ENCODE peak calls at places on chromosomes 4 and X, in six cellular contexts. T, P, I, A, C and N are unnamed samples. For H3K4me1, the result is how much of the 10 kb centered on the place peaks cover.

GRCh38 chr4:146520894-146521542 is 722 bp downstream of the SLC10A7 start:
- DNase-seq in T (no peak), P (no peak), I (peak), A (peak), C (peak), N (no peak)

GRCh38 chr4:140335076-140335475 is 38.4 kb upstream of the SCOC start:
- DNase-seq in T (no peak), P (no peak), I (no peak), A (no peak), C (no peak), N (no peak)

GRCh38 chrX:71492086-71493065 is 40.5 kb upstream of the OGT start:
- DNase-seq in T (no peak), P (peak), I (peak), A (no peak), C (peak), N (peak)

GRCh38 chr4:94957030-94957429 is 199.3 kb downstream of the BMPR1B start:
- DNase-seq in T (no peak), P (no peak), I (no peak), A (no peak), C (no peak), N (peak)

GRCh38 chrX:132876509-132876837 is 82.0 kb downstream of the HS6ST2 start:
- DNase-seq in T (no peak), P (no peak), I (no peak), A (no peak), C (no peak), N (peak)

GRCh38 chrX:71994601-71995000 is 84.0 kb downstream of the NHSL2 start:
- DNase-seq in T (no peak), P (no peak), I (no peak), A (no peak), C (no peak), N (no peak)

GRCh38 chrX:40209951-40210617 is 112.3 kb upstream of the BCOR start:
- DNase-seq in T (no peak), P (no peak), I (no peak), A (no peak), C (no peak), N (no peak)

GRCh38 chr4:110510955-110511544 is 35.1 kb downstream of the ENPEP start:
- DNase-seq in T (peak), P (no peak), I (no peak), A (peak), C (no peak), N (peak)

GRCh38 chr4:1843852-1844251 is 12.1 kb downstream of the LETM1 start:
- DNase-seq in T (no peak), P (no peak), I (no peak), A (no peak), C (no peak), N (no peak)

GRCh38 chr4:146407669-146408084 is 114.1 kb downstream of the SLC10A7 start:
- DNase-seq in T (no peak), P (no peak), I (no peak), A (no peak), C (no peak), N (no peak)

GRCh38 chrX:149074429-149074828 is 430.7 kb downstream of the IDS start:
- DNase-seq in T (no peak), P (peak), I (no peak), A (peak), C (no peak), N (no peak)

GRCh38 chrX:9171841-9172240 is 137.9 kb upstream of the FAM9B start:
- DNase-seq in T (no peak), P (no peak), I (no peak), A (no peak), C (no peak), N (no peak)

GRCh38 chrX:22975786-22976185 is 24.0 kb upstream of the DDX53 start:
- DNase-seq in T (no peak), P (no peak), I (no peak), A (no peak), C (no peak), N (no peak)

GRCh38 chrX:45903781-45904201 is 641.4 kb downstream of the ZNF674 start:
- DNase-seq in T (no peak), P (no peak), I (no peak), A (no peak), C (no peak), N (no peak)

GRCh38 chr4:71136071-71136470 is 142.6 kb downstream of the DCK start:
- DNase-seq in T (no peak), P (no peak), I (no peak), A (no peak), C (no peak), N (no peak)

GRCh38 chr4:53780736-53781400 is 189.6 kb upstream of the LNX1 start:
- DNase-seq in T (no peak), P (no peak), I (no peak), A (no peak), C (no peak), N (no peak)

GRCh38 chr4:56575820-56576429 is 70.3 kb downstream of the ARL9 start:
- DNase-seq in T (peak), P (no peak), I (no peak), A (peak), C (no peak), N (no peak)

GRCh38 chr4:81631958-81632439 is 160.3 kb upstream of the RASGEF1B start:
- DNase-seq in T (no peak), P (no peak), I (no peak), A (peak), C (no peak), N (peak)

GRCh38 chr4:31370866-31371465 is 650.8 kb downstream of the PCDH7 start:
- DNase-seq in T (peak), P (no peak), I (no peak), A (peak), C (no peak), N (peak)

GRCh38 chrX:129779747-129780146 is at the start of gene SASH3:
- DNase-seq in T (no peak), P (peak), I (peak), A (peak), C (peak), N (no peak)

GRCh38 chr4:56757821-56758400 is 63.6 kb downstream of the SPINK2 start:
- DNase-seq in T (peak), P (peak), I (peak), A (peak), C (peak), N (peak)

GRCh38 chrX:93538575-93538974 is 134.8 kb downstream of the NAP1L3 start:
- DNase-seq in T (no peak), P (no peak), I (no peak), A (no peak), C (no peak), N (no peak)

GRCh38 chr4:90837241-90837640 is 710.0 kb downstream of the CCSER1 start:
- DNase-seq in T (no peak), P (no peak), I (no peak), A (no peak), C (no peak), N (no peak)

GRCh38 chrX:139932077-139932900 is 564 bp downstream of the ATP11C start:
- DNase-seq in T (no peak), P (peak), I (peak), A (peak), C (peak), N (peak)

GRCh38 chr4:5371415-5372190 is 320.3 kb downstream of the STK32B start:
- DNase-seq in T (no peak), P (no peak), I (no peak), A (no peak), C (no peak), N (peak)

GRCh38 chr4:18111100-18111499 is 89.5 kb upstream of the LCORL start:
- DNase-seq in T (no peak), P (no peak), I (no peak), A (no peak), C (no peak), N (peak)

GRCh38 chr4:94519019-94519418 is 67.3 kb downstream of the PDLIM5 start:
- DNase-seq in T (no peak), P (no peak), I (no peak), A (no peak), C (no peak), N (no peak)

GRCh38 chr4:82044141-82044993 is 329.4 kb downstream of the HNRNPD start:
- DNase-seq in T (no peak), P (peak), I (no peak), A (no peak), C (peak), N (peak)

GRCh38 chrX:51795136-51795535 is 51.9 kb downstream of the GSPT2 start:
- DNase-seq in T (no peak), P (no peak), I (no peak), A (no peak), C (no peak), N (no peak)

GRCh38 chr4:14111730-14112171 is 484.2 kb upstream of the BOD1L1 start:
- DNase-seq in T (no peak), P (no peak), I (no peak), A (no peak), C (no peak), N (no peak)

GRCh38 chrX:10050481-10050880 is 83.3 kb downstream of the CLDN34 start:
- DNase-seq in T (no peak), P (no peak), I (no peak), A (no peak), C (no peak), N (no peak)

GRCh38 chr4:83581411-83582288 is 45.7 kb downstream of the GPAT3 start:
- DNase-seq in T (no peak), P (no peak), I (no peak), A (no peak), C (no peak), N (no peak)

GRCh38 chr4:15809473-15809872 is 31.3 kb downstream of the CD38 start:
- DNase-seq in T (no peak), P (no peak), I (no peak), A (no peak), C (no peak), N (no peak)

GRCh38 chr4:61590881-61591280 is 390.8 kb downstream of the ADGRL3 start:
- DNase-seq in T (no peak), P (no peak), I (no peak), A (no peak), C (no peak), N (no peak)

DNA sequence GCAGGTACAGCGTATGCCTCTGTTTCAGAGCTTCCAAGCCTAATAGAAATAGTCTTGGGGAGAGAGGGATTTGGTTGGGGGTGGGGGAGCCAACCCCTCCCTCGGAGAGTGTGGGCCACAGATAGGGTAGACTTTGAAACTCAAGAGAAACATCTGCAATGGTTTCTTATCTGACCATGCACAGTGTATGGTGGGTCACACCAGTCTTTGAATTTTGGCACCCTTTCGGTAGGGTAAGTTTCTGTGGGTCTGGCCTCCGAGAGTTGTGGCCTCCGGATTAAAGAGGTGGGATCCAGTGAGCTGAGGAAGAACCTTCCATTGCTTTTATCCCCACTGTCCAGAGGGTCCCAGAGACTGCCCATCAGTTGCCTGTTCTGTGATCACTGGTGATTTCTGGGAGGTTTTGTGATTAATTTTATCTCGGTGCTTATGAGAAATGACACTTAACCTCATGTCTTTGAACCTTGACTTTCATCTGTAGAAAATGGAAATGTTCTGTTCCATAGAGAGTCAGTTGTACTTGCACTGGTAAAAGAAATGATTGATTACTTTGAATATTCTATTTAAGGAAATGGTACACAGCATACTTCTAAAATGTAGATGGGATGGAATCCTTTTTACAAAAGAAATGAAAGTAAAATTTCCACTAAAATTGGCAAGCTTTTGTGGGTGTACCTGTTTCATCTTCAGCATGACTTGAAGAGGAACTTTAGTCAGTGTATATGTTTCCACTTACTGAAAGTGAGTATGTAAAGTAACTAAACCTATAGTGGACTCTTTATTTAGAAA is 62.7 kb downstream of the TMEM131L start:
- DNase-seq in T (no peak), P (no peak), I (no peak), A (no peak), C (no peak), N (no peak)
- H3K4me3 ChIP-seq in T (no peak), P (no peak), I (peak), A (peak), C (no peak), N (no peak)

GRCh38 chr4:38983756-38984647 is 48.2 kb downstream of the TMEM156 start:
- DNase-seq in T (no peak), P (no peak), I (no peak), A (no peak), C (no peak), N (no peak)
- H3K4me1 ChIP-seq in T (under half), P (under half), I (under half), A (under half), C (under half), N (under half)

GRCh38 chrX:153539171-153539978 is 21.9 kb downstream of the ATP2B3 start:
- DNase-seq in T (peak), P (peak), I (peak), A (peak), C (peak), N (peak)
- H3K4me3 ChIP-seq in T (no peak), P (no peak), I (no peak), A (no peak), C (no peak), N (no peak)

GRCh38 chr4:136314686-136315085 is 1217.6 kb downstream of the PCDH18 start:
- DNase-seq in T (no peak), P (no peak), I (no peak), A (no peak), C (no peak), N (no peak)
- H3K4me1 ChIP-seq in T (under half), P (under half), I (under half), A (under half), C (under half), N (under half)

GRCh38 chr4:153792893-153793227 is 4.0 kb upstream of the SFRP2 start:
- DNase-seq in T (no peak), P (no peak), I (no peak), A (no peak), C (no peak), N (no peak)
- H3K4me3 ChIP-seq in T (no peak), P (no peak), I (no peak), A (no peak), C (no peak), N (no peak)

GRCh38 chrX:153901753-153902140 is 2.7 kb upstream of the AVPR2 start:
- DNase-seq in T (no peak), P (no peak), I (no peak), A (no peak), C (no peak), N (no peak)

GRCh38 chrX:153902388-153902787 is 2.1 kb upstream of the AVPR2 start:
- DNase-seq in T (no peak), P (no peak), I (no peak), A (no peak), C (no peak), N (no peak)

GRCh38 chrX:153905481-153906095 is 1.1 kb downstream of the AVPR2 start:
- DNase-seq in T (no peak), P (no peak), I (no peak), A (no peak), C (no peak), N (no peak)

GRCh38 chrX:153903991-153904957 is at the start of gene AVPR2:
- DNase-seq in T (no peak), P (peak), I (no peak), A (peak), C (no peak), N (no peak)

DNA sequence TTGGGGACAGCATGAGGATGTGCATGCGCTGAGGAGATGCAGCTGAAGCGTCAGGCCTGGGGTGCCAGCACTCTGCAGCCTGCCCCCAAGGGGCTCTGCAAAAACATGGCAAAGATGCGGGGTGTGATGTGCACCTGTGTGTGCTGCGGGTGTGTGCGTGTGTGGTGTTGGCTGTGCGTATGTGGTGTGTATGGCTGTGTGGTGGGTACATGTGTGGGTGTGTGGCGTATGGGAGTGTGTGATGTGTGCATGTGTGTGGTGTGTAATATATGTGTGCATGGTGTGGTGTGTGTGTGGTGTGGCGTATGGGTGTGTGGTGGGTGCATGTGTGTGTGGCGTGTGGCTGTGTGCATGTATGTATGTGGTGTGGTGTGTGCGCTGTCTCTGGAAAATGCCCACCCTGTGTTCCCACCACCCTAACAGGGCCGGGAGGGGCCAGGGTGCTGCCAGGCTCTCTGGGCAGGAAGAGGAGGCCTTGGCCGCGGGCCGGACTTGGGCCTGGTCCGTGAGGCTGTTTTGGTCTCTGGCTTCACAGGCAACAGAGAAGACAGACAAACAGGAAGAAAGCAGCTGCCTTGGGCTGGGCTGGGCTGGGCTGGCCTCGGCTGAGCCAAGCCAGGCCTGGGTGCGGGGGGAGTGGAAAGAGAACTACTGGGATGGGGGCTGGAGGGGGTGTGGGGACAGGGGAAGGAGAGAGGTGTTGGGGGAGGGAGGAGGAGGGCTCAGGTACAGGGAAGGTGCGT is 1.1 kb upstream of the AVPR2 start:
- DNase-seq in T (no peak), P (peak), I (no peak), A (peak), C (no peak), N (no peak)
- H3K4me1 ChIP-seq in T (under half), P (under half), I (under half), A (under half), C (under half), N (under half)

GRCh38 chr4:121951570-121952110 is at the start of gene TRPC3:
- DNase-seq in T (no peak), P (peak), I (peak), A (peak), C (peak), N (peak)
- H3K4me3 ChIP-seq in T (peak), P (peak), I (peak), A (peak), C (peak), N (peak)

GRCh38 chr4:107994894-107995293 is 5.2 kb downstream of the HADH start:
- DNase-seq in T (no peak), P (no peak), I (no peak), A (no peak), C (no peak), N (no peak)
- H3K4me1 ChIP-seq in T (under half), P (under half), I (under half), A (under half), C (under half), N (under half)

DNA sequence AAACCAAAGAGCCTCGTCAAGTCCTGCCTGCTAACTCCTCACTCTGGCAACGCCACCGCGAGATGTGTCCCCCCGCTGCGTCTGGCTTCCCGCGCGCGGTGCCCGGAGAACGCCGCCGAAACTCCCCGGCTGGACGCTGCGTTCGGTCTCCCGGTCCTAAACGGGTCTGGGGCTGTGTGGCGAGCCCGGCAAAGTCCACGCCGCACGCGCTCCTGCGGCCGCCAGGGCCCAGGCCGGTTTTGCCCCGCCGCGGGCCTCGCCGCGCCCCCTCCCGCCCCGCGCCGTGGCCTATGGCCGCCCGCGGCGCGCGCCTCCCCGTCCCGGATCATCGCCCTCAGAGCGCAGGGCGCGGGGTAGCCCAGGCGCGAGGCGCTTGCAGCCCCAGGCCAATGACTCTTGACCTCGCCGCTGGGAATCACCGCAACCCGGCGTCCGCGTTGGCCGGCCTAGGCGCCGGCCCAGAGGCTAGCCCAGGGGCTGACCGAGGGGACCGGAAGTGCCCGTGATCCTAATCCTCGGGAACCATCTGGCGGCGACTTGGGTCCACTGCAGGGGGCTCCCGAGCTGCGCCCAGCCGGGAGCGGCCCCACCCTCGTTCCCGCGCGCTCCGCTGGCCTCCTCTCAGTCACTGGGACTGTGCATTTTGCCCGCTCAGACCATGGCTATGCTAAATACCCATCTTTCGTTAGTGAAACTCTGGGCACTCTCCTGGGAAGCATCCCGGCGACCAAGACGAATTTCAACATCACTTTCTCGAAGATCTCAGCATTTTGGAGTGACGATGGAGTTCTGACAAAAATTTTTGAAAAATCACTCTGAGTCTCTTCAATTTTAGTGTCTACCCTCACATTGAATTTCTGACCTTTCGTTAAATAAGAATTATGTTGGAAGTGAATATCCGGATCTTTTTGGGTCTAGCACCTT is at the start of gene AADAT:
- DNase-seq in T (peak), P (peak), I (no peak), A (no peak), C (peak), N (peak)
- H3K4me3 ChIP-seq in T (peak), P (peak), I (no peak), A (no peak), C (peak), N (peak)

GRCh38 chr4:123352240-123352945 is 44.2 kb upstream of the SPRY1 start:
- DNase-seq in T (no peak), P (no peak), I (no peak), A (peak), C (no peak), N (no peak)
- H3K4me1 ChIP-seq in T (under half), P (under half), I (under half), A (under half), C (under half), N (under half)